ENCODE peak calls at places on chromosomes 3 and 15, in seven cellular contexts. U is Calu3, W is Peyer's patch, Q is IMR-90, F is HepG2, L is tibial artery, D is psoas muscle. C is an unnamed sample.
A peak's percentile ranks its signal among the peaks of the same experiment; 100 is the strongest.

GRCh38 chr3:15405448-15406050 is 21.8 kb downstream of the METTL6 start:
- DNase-seq in L (no peak), U (no peak), D (no peak), W (no peak), F (peak; percentile 40), Q (peak; percentile 71), C (peak; percentile 59)

GRCh38 chr3:46112984-46113383 is 85.7 kb upstream of the XCR1 start:
- DNase-seq in W (no peak), L (no peak), D (no peak), U (no peak), Q (peak; percentile 27), F (no peak), C (no peak)

GRCh38 chr3:32239638-32240550 is 1.4 kb downstream of the CMTM8 start:
- DNase-seq in D (no peak), F (peak; percentile 65), L (no peak), W (peak; percentile 53), Q (no peak), U (peak; percentile 49), C (peak; percentile 63)

GRCh38 chr3:13785853-13786455 is 93.9 kb downstream of the WNT7A start:
- DNase-seq in D (no peak), Q (no peak), U (no peak), L (no peak), F (no peak), W (no peak), C (no peak)

GRCh38 chr15:57327985-57328471 is 48.3 kb upstream of the CGNL1 start:
- DNase-seq in L (no peak), U (no peak), Q (peak; percentile 99), F (no peak), W (no peak), D (no peak), C (no peak)

GRCh38 chr15:35481992-35482391 is 64.0 kb downstream of the DPH6 start:
- DNase-seq in W (no peak), Q (peak; percentile 79), L (no peak), U (peak; percentile 17), D (no peak), F (no peak), C (no peak)

GRCh38 chr15:39654308-39654707 is 73.4 kb downstream of the THBS1 start:
- DNase-seq in U (no peak), W (no peak), L (no peak), F (no peak), Q (no peak), D (no peak), C (no peak)

GRCh38 chr3:115968871-115969270 is 345.6 kb downstream of the GAP43 start:
- DNase-seq in L (no peak), U (no peak), W (no peak), F (no peak), Q (no peak), D (no peak), C (no peak)

GRCh38 chr3:181687190-181687589 is 24.5 kb upstream of the SOX2 start:
- DNase-seq in F (no peak), L (no peak), Q (no peak), U (no peak), W (no peak), D (no peak), C (no peak)

GRCh38 chr15:78739996-78740903 is 71.0 kb downstream of the ADAMTS7 start:
- DNase-seq in D (peak; percentile 80), U (peak; percentile 91), Q (peak; percentile 23), F (peak; percentile 57), W (peak; percentile 54), L (no peak), C (no peak)

GRCh38 chr3:72187131-72187530 is 402.2 kb upstream of the PROK2 start:
- DNase-seq in Q (no peak), U (no peak), L (no peak), W (no peak), D (no peak), F (peak; percentile 62), C (no peak)
- TF ChIP-seq CTCF in Q (no peak), U (no peak), L (no peak), W (no peak), D (no peak), F (peak; percentile 52), C (peak; percentile 24)

GRCh38 chr3:10561162-10561561 is 55.8 kb upstream of the ATP2B2 start:
- DNase-seq in U (no peak), L (no peak), W (no peak), Q (no peak), D (no peak), F (no peak), C (no peak)
- TF ChIP-seq CTCF in U (no peak), L (no peak), W (no peak), Q (no peak), D (no peak), F (no peak), C (no peak)

GRCh38 chr3:109396811-109397210 is 59.5 kb upstream of the DPPA4 start:
- DNase-seq in U (no peak), D (no peak), Q (no peak), L (no peak), F (no peak), W (no peak), C (no peak)
- TF ChIP-seq CTCF in U (no peak), D (no peak), Q (no peak), L (no peak), F (no peak), W (no peak), C (no peak)

GRCh38 chr3:141235661-141236171 is 4.1 kb downstream of the PXYLP1 start:
- DNase-seq in F (peak; percentile 87), D (no peak), Q (no peak), L (no peak), U (no peak), W (no peak), C (no peak)
- TF ChIP-seq CTCF in F (peak; percentile 90), D (no peak), Q (no peak), L (no peak), U (no peak), W (peak; percentile 69), C (no peak)

DNA sequence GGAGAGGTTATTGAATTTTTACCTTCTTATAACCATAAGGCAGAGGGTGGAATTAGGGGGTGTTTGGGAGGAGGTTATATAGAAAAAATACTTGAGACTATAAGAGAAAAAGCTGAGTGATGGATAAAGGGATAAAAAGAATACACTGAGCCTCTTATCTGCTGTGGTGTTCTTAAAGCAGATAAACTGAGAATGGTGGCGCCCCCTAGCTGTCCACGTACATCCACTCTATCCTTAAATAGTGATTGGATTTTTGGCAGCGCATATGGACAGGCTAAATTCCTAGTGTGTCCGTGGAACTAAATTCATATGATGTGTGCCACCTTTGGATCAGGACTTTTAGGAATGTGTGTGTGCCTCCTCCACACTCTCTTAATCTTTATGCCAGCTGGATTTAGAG is 121.1 kb downstream of the OXSM start:
- DNase-seq in W (peak; percentile 26), D (no peak), U (peak; percentile 7), Q (peak; percentile 48), F (peak; percentile 12), L (no peak), C (no peak)
- TF ChIP-seq CTCF in W (no peak), D (peak; percentile 21), U (peak; percentile 25), Q (peak; percentile 39), F (peak; percentile 42), L (no peak), C (peak; percentile 68)

GRCh38 chr3:111538111-111538510 is 3.9 kb upstream of the CD96 start:
- DNase-seq in U (no peak), L (no peak), F (no peak), D (no peak), Q (no peak), W (no peak), C (no peak)

GRCh38 chr3:111541911-111542483 is at the start of gene CD96:
- DNase-seq in U (no peak), W (peak; percentile 53), Q (peak; percentile 65), L (no peak), D (no peak), F (no peak), C (no peak)

GRCh38 chr3:111538687-111539086 is 3.3 kb upstream of the CD96 start:
- DNase-seq in F (peak; percentile 13), U (no peak), Q (peak; percentile 72), D (no peak), L (no peak), W (no peak), C (no peak)

GRCh38 chr3:111541391-111541790 is 606 bp upstream of the CD96 start:
- DNase-seq in F (no peak), D (no peak), L (no peak), Q (no peak), W (no peak), U (no peak), C (no peak)

GRCh38 chr3:111539351-111540331 is 2.4 kb upstream of the CD96 start:
- DNase-seq in W (peak; percentile 62), Q (peak; percentile 41), D (peak; percentile 50), F (peak; percentile 34), L (no peak), U (peak; percentile 82), C (peak; percentile 15)
- TF ChIP-seq CTCF in W (peak; percentile 59), Q (peak; percentile 57), D (peak; percentile 30), F (peak; percentile 83), L (peak; percentile 38), U (peak; percentile 74), C (peak; percentile 84)

GRCh38 chr15:69224383-69224782 is 63.9 kb downstream of the GLCE start:
- DNase-seq in F (peak; percentile 94), Q (no peak), U (peak; percentile 26), W (no peak), L (no peak), D (no peak), C (no peak)

GRCh38 chr15:69225355-69226027 is 65.1 kb downstream of the GLCE start:
- DNase-seq in Q (peak; percentile 67), L (no peak), D (no peak), U (no peak), W (no peak), F (peak; percentile 49), C (no peak)

GRCh38 chr15:69223083-69223813 is 62.8 kb downstream of the GLCE start:
- DNase-seq in D (no peak), L (no peak), F (no peak), Q (no peak), W (no peak), U (no peak), C (no peak)

GRCh38 chr15:69222002-69222474 is 61.6 kb downstream of the GLCE start:
- DNase-seq in F (peak; percentile 75), W (no peak), D (no peak), U (no peak), L (no peak), Q (no peak), C (no peak)

DNA sequence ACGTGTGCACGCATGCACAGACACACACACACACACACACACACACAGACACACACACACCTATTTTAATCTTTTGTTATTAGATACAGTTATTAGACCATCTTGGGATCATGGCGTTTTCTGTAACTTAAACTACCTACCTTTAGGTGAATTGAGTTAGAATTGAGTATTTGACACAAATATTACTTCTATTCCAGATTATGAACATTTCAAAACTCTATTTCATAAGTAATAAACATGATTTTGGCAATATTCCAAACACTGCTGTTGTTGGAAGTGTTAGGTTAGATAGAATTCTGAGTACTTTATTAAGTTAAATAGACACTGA is 65.6 kb downstream of the GLCE start:
- DNase-seq in F (no peak), Q (no peak), D (no peak), U (no peak), W (no peak), L (no peak), C (no peak)
- TF ChIP-seq CTCF in F (no peak), Q (no peak), D (no peak), U (no peak), W (no peak), L (no peak), C (no peak)